ENCODE peak calls at places on chromosomes 16 and 17, in five cellular contexts. U, J, Q, F and S are unnamed samples.

GRCh38 chr16:83706394-83706793 is 101.4 kb upstream of the HSBP1 start:
- DNase-seq in U (no peak), J (no peak), Q (no peak), F (no peak), S (no peak)

GRCh38 chr17:47615766-47616424 is 33.8 kb upstream of the KPNB1 start:
- DNase-seq in U (peak), J (peak), Q (no peak), F (peak), S (no peak)

GRCh38 chr17:16398270-16399267 is 16.8 kb upstream of the TRPV2 start:
- DNase-seq in U (peak), J (no peak), Q (no peak), F (peak), S (no peak)

GRCh38 chr16:57999971-58000705 is at the start of gene ZNF319:
- DNase-seq in U (no peak), J (no peak), Q (peak), F (no peak), S (peak)

GRCh38 chr17:48722201-48722907 is at the start of gene PRAC1:
- DNase-seq in U (no peak), J (no peak), Q (peak), F (no peak), S (no peak)

GRCh38 chr16:79362312-79362970 is 238.1 kb downstream of the MAF start:
- DNase-seq in U (no peak), J (no peak), Q (no peak), F (no peak), S (no peak)

GRCh38 chr17:70804161-70804560 is 634.8 kb downstream of the KCNJ2 start:
- DNase-seq in U (no peak), J (no peak), Q (no peak), F (no peak), S (no peak)

GRCh38 chr16:17544785-17545184 is 74.0 kb upstream of the XYLT1 start:
- DNase-seq in U (no peak), J (peak), Q (peak), F (no peak), S (peak)

GRCh38 chr17:42436401-42436800 is 13.3 kb upstream of the CAVIN1 start:
- DNase-seq in U (peak), J (no peak), Q (no peak), F (no peak), S (no peak)

GRCh38 chr16:8096211-8096610 is 494.1 kb downstream of the TMEM114 start:
- DNase-seq in U (no peak), J (no peak), Q (no peak), F (no peak), S (no peak)

GRCh38 chr16:56643080-56643778 is 4.8 kb downstream of the MT1A start:
- DNase-seq in U (peak), J (peak), Q (peak), F (no peak), S (peak)

GRCh38 chr17:36149296-36149820 is 27.1 kb downstream of the TBC1D3B start:
- DNase-seq in U (no peak), J (no peak), Q (no peak), F (no peak), S (no peak)

GRCh38 chr17:69018022-69018615 is 42.6 kb downstream of the ABCA9 start:
- DNase-seq in U (no peak), J (no peak), Q (no peak), F (no peak), S (no peak)

GRCh38 chr16:57613514-57613913 is 14.9 kb upstream of the ADGRG1 start:
- DNase-seq in U (no peak), J (no peak), Q (peak), F (no peak), S (no peak)

GRCh38 chr17:80471922-80472321 is 4.5 kb downstream of the NPTX1 start:
- DNase-seq in U (no peak), J (no peak), Q (no peak), F (no peak), S (no peak)
- TF ChIP-seq ATF3 in U (no peak), J (no peak), Q (no peak), F (no peak), S (no peak)

GRCh38 chr17:21452377-21453143 is 76.4 kb downstream of the KCNJ12 start:
- DNase-seq in U (peak), J (peak), Q (peak), F (no peak), S (peak)
- TF ChIP-seq ATF3 in U (no peak), J (no peak), Q (no peak), F (no peak), S (no peak)

DNA sequence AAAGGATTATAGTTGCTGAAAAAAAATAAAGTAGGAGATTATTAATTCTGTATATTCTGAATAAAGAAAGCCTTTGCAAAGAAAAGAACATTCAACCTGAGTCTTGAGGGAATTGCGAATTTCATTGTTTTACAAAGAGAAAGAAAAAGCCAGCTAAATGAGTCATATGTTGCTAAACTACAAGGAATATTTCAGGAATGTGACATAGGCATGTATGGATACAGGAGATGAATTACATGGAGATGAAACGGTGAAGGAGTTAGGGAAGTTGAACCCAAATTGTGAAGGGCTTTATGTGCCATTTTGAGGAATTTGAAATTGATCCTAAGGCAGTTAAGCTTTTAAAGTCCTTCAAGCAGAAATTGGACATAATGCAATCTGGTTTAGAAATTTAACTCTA is 177.3 kb upstream of the RBL2 start:
- DNase-seq in U (no peak), J (no peak), Q (no peak), F (no peak), S (no peak)
- TF ChIP-seq ATF3 in U (no peak), J (no peak), Q (no peak), F (no peak), S (no peak)

GRCh38 chr16:67110136-67110847 is 551 bp downstream of the PHAF1 start:
- DNase-seq in U (no peak), J (no peak), Q (no peak), F (no peak), S (peak)
- TF ChIP-seq ATF3 in U (no peak), J (no peak), Q (no peak), F (no peak), S (no peak)

GRCh38 chr16:64621616-64622015 is 500.2 kb downstream of the CDH11 start:
- DNase-seq in U (no peak), J (no peak), Q (no peak), F (no peak), S (no peak)
- TF ChIP-seq ATF3 in U (no peak), J (no peak), Q (no peak), F (no peak), S (no peak)

GRCh38 chr17:73234746-73235145 is 26.9 kb downstream of the CPSF4L start:
- DNase-seq in U (no peak), J (no peak), Q (no peak), F (no peak), S (no peak)
- TF ChIP-seq ATF3 in U (no peak), J (no peak), Q (no peak), F (no peak), S (no peak)